ENCODE peak calls at places on chromosomes 4 and X, in nine cellular contexts. P is psoas muscle, N is AG09319, B is lower lobe of right lung, Z is tibial artery, Y is lung, M is endodermal cell, U is GM12865, S is fibroblast of lung. R is an unnamed sample.

GRCh38 chr4:152880263-152880662 is 55.9 kb upstream of the FHDC1 start:
- DNase-seq in P (no peak), N (no peak), B (no peak), Z (no peak), Y (no peak), M (no peak), U (no peak), S (no peak), R (no peak)

GRCh38 chr4:16875487-16875886 is 23.0 kb downstream of the LDB2 start:
- DNase-seq in P (no peak), N (no peak), B (no peak), Z (no peak), Y (no peak), M (no peak), U (no peak), S (peak; percentile 98), R (no peak)

GRCh38 chrX:124117325-124117724 is 155.8 kb downstream of the STAG2 start:
- DNase-seq in P (no peak), N (no peak), B (no peak), Z (no peak), Y (no peak), M (no peak), U (no peak), S (no peak), R (no peak)

GRCh38 chrX:9668537-9668936 is 97.1 kb downstream of the GPR143 start:
- DNase-seq in P (no peak), N (peak; percentile 45), B (no peak), Z (no peak), Y (no peak), M (no peak), U (no peak), S (peak; percentile 91), R (no peak)

GRCh38 chr4:113222006-113222405 is 172.6 kb downstream of the ANK2 start:
- DNase-seq in P (no peak), N (no peak), B (no peak), Z (no peak), Y (no peak), M (no peak), U (no peak), S (peak; percentile 58), R (no peak)

GRCh38 chrX:70026112-70026850 is 23.5 kb downstream of the AWAT2 start:
- DNase-seq in P (no peak), N (no peak), B (no peak), Z (no peak), Y (no peak), M (no peak), U (no peak), S (no peak), R (no peak)

GRCh38 chr4:93183589-93183988 is 645.0 kb upstream of the ATOH1 start:
- DNase-seq in P (no peak), N (no peak), B (no peak), Z (no peak), Y (no peak), M (no peak), U (no peak), S (peak; percentile 2), R (no peak)

GRCh38 chr4:56323386-56323785 is 63.9 kb downstream of the AASDH start:
- DNase-seq in P (no peak), N (no peak), B (no peak), Z (no peak), Y (no peak), M (no peak), U (no peak), S (no peak), R (no peak)

GRCh38 chr4:188221090-188221489 is 81.8 kb downstream of the TRIML1 start:
- DNase-seq in P (no peak), N (no peak), B (no peak), Z (no peak), Y (no peak), M (no peak), U (no peak), S (no peak), R (no peak)

GRCh38 chr4:8585721-8586161 is 5.5 kb downstream of the GPR78 start:
- DNase-seq in P (no peak), N (no peak), B (peak; percentile 32), Z (no peak), Y (no peak), M (no peak), U (no peak), S (no peak), R (no peak)

GRCh38 chr4:8588196-8588470 is 4.4 kb upstream of the CPZ start:
- DNase-seq in P (no peak), N (no peak), B (peak; percentile 19), Z (no peak), Y (no peak), M (no peak), U (no peak), S (no peak), R (no peak)

GRCh38 chr4:8586246-8586645 is 6.1 kb downstream of the GPR78 start:
- DNase-seq in P (no peak), N (no peak), B (no peak), Z (no peak), Y (no peak), M (no peak), U (no peak), S (no peak), R (no peak)

GRCh38 chr4:8587469-8588195 is 4.9 kb upstream of the CPZ start:
- DNase-seq in P (no peak), N (no peak), B (no peak), Z (no peak), Y (no peak), M (no peak), U (no peak), S (no peak), R (no peak)

DNA sequence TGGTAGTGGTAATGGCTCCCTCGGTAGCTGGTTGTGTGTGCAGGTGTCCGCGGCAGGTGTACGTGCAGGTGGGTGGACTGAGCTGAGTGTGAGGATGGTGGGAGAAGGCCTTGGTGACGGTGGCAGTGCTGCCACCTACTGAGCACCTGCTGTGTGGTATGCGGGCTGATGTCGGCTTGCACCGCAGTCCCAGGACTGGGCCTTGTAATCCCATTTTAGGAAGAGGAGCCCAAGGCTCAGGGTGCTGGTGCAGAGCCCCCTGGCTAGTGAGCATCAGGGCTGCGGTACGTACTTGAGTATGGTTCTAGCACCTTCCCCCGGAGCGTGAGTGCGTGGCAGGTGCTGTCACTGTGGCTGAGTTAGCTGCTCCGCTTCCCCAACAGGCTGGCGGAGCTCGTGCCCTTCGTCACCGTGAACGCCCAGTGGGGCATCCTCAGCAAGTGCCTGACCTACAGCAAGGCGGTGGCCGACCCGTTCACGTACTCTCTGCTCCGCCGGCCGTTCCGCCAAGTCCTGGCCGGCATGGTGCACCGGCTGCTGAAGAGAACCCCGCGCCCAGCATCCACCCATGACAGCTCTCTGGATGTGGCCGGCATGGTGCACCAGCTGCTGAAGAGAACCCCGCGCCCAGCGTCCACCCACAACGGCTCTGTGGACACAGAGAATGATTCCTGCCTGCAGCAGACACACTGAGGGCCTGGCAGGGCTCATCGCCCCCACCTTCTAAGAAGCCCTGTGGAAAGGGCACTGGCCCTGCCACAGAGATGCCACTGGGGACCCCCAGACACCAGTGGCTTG is 5.7 kb upstream of the CPZ start:
- DNase-seq in P (no peak), N (no peak), B (peak; percentile 37), Z (no peak), Y (no peak), M (no peak), U (peak; percentile 19), S (no peak), R (no peak)
- TF ChIP-seq CTCF in P (no peak), N (no peak), B (no peak), Z (no peak), Y (no peak), M (peak; percentile 50), U (peak; percentile 21), S (no peak), R (no peak)

DNA sequence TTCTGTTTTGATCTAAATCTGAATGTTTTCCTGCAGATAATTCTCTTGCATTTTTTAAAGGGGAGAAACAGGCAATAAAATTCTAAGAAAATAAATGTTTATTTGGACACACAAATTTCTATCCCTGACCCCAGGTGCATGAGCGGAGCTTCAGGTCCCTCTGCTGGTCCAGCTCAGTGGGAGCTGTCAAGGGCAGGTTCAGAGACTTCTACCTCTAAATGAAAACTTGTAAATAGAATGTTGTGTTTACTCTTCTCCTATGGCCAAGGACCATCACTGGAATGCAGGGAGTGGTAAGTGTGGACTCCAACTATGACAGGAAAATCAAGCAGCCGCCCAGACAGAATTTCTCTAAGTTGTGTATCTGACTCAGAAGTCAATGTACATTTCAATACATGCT is 148.6 kb upstream of the TTC29 start:
- DNase-seq in P (no peak), N (no peak), B (no peak), Z (no peak), Y (no peak), M (peak; percentile 59), U (no peak), S (no peak), R (no peak)
- TF ChIP-seq CTCF in P (no peak), N (peak; percentile 17), B (no peak), Z (no peak), Y (no peak), M (peak; percentile 76), U (no peak), S (no peak), R (no peak)

GRCh38 chr4:20778896-20779295 is 78.6 kb downstream of the PACRGL start:
- DNase-seq in P (no peak), N (no peak), B (no peak), Z (no peak), Y (no peak), M (no peak), U (no peak), S (no peak), R (no peak)

GRCh38 chr4:20773144-20773997 is 73.1 kb downstream of the PACRGL start:
- DNase-seq in P (peak; percentile 12), N (peak; percentile 7), B (peak; percentile 47), Z (peak; percentile 22), Y (peak; percentile 41), M (peak; percentile 88), U (peak; percentile 49), S (peak; percentile 42), R (peak; percentile 29)
- TF ChIP-seq CTCF in P (peak; percentile 35), N (peak; percentile 74), B (peak; percentile 70), Z (peak; percentile 43), Y (peak; percentile 48), M (peak; percentile 84), U (peak; percentile 65), S (peak; percentile 65), R (peak; percentile 61)

GRCh38 chrX:94752434-94753169 is 1078.6 kb downstream of the FAM133A start:
- DNase-seq in P (no peak), N (no peak), B (no peak), Z (no peak), Y (peak; percentile 63), M (no peak), U (no peak), S (no peak), R (no peak)

DNA sequence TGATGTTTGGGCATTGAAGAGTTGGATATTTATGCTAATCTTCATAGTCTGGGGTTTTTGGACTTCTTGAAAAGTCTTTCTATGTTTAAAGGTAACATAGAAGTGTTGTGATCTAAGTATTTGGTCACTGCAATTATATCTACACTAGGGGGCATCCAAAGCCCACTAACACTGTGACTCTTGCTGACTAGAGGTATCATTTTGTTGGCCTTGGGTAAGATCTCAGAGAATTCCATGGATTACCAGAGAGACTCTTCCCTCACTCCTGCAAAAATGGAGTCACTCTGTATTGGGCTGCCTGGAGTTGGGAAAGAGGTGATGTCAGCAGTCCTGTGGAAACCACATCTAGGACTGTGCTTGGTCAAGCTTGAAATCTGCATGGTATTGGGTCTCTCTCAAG is 1077.6 kb downstream of the FAM133A start:
- DNase-seq in P (no peak), N (no peak), B (no peak), Z (no peak), Y (no peak), M (peak; percentile 52), U (no peak), S (no peak), R (no peak)
- TF ChIP-seq CTCF in P (no peak), N (no peak), B (no peak), Z (no peak), Y (no peak), M (peak; percentile 81), U (no peak), S (no peak), R (no peak)

GRCh38 chr4:105496899-105497298 is 23.0 kb upstream of the PPA2 start:
- DNase-seq in P (no peak), N (no peak), B (no peak), Z (no peak), Y (no peak), M (peak; percentile 52), U (no peak), S (no peak), R (no peak)
- TF ChIP-seq CTCF in P (no peak), N (no peak), B (peak; percentile 23), Z (no peak), Y (no peak), M (peak; percentile 69), U (peak; percentile 16), S (no peak), R (no peak)

R was measured in GM13976.